ENCODE peak calls at places on chromosomes 3 and 15, in eight cellular contexts. V is transverse colon; T is 8988T; J is heart left ventricle; M is EL; W is CD4-positive, alpha-beta T cell; L is activated CD4-positive, alpha-beta T cell treated with anti-CD3 and anti-CD28 coated beads, Interleukin-2, amount 50 U/mL, for 1 hour; Z is SJCRH30. N is an unnamed sample.

GRCh38 chr3:48434591-48435222 is 4.8 kb upstream of the PLXNB1 start:
- DNase-seq in M (no peak), L (no peak), W (no peak), V (peak), T (no peak), J (no peak), Z (no peak), N (no peak)

GRCh38 chr3:170584585-170585007 is 1.3 kb downstream of the SLC7A14 start:
- DNase-seq in W (peak), V (peak), Z (peak), M (peak), T (peak), L (peak), J (peak), N (peak)

GRCh38 chr3:123319760-123320159 is 118.0 kb downstream of the SEC22A start:
- DNase-seq in V (no peak), T (no peak), Z (peak), W (no peak), M (no peak), L (no peak), J (no peak), N (no peak)

GRCh38 chr15:70902105-70902504 is 9.5 kb downstream of the LRRC49 start:
- DNase-seq in L (no peak), T (no peak), V (peak), W (no peak), M (peak), Z (no peak), J (no peak), N (peak)

GRCh38 chr3:95348879-95349278 is 1286.0 kb downstream of the NSUN3 start:
- DNase-seq in L (no peak), M (no peak), J (no peak), W (no peak), Z (no peak), T (no peak), V (no peak), N (no peak)

GRCh38 chr3:12040902-12041301 is 36.7 kb downstream of the SYN2 start:
- DNase-seq in Z (no peak), M (no peak), T (no peak), V (no peak), L (no peak), W (no peak), J (no peak), N (no peak)

GRCh38 chr15:81032818-81033217 is 32.1 kb downstream of the TLNRD1 start:
- DNase-seq in M (no peak), W (no peak), V (no peak), Z (no peak), L (no peak), T (no peak), J (no peak), N (no peak)

GRCh38 chr3:65945480-65945879 is 93.2 kb downstream of the MAGI1 start:
- DNase-seq in J (no peak), L (no peak), M (peak), W (no peak), T (no peak), V (no peak), Z (no peak), N (peak)

GRCh38 chr3:128280466-128281455 is 127.5 kb downstream of the EEFSEC start:
- DNase-seq in V (no peak), L (no peak), M (no peak), Z (no peak), T (no peak), W (no peak), J (no peak), N (no peak)

GRCh38 chr15:55897560-55898336 is 95.7 kb downstream of the NEDD4 start:
- DNase-seq in J (peak), L (no peak), V (peak), M (peak), W (no peak), Z (peak), T (peak), N (peak)

GRCh38 chr3:182027366-182027765 is 315.6 kb downstream of the SOX2 start:
- DNase-seq in W (no peak), T (no peak), V (no peak), J (no peak), L (no peak), M (no peak), Z (no peak), N (no peak)

GRCh38 chr15:52284164-52284563 is 11.4 kb downstream of the MYO5C start:
- DNase-seq in W (no peak), Z (no peak), J (no peak), L (no peak), V (no peak), M (peak), T (no peak), N (peak)

GRCh38 chr3:123286308-123287023 is 84.7 kb downstream of the SEC22A start:
- DNase-seq in L (peak), M (peak), T (peak), W (no peak), V (peak), Z (peak), J (no peak), N (peak)

N was measured in GM23248.